ENCODE peak calls at places on chromosomes 12 and 14, in four cellular contexts. V is posterior cingulate gyrus, E is activated T-helper 1 cell treated with Interleukin-2 at 50 U/mL for 16 hours, Q is fibroblast of mammary gland. H is an unnamed sample.

GRCh38 chr14:65453807-65454480 is 41.4 kb downstream of the FUT8 start:
- DNase-seq in V (no peak), E (no peak), Q (no peak), H (no peak)

GRCh38 chr14:100313464-100314230 is 7.4 kb upstream of the SLC25A29 start:
- DNase-seq in V (no peak), E (no peak), Q (no peak), H (no peak)

GRCh38 chr12:53051058-53051880 is 1.4 kb downstream of the TNS2 start:
- DNase-seq in V (peak), E (no peak), Q (peak), H (no peak)

GRCh38 chr14:56555921-56556570 is 23.6 kb upstream of the TMEM260 start:
- DNase-seq in V (no peak), E (no peak), Q (peak), H (no peak)

GRCh38 chr14:23351681-23352505 is 794 bp downstream of the SLC22A17 start:
- DNase-seq in V (no peak), E (no peak), Q (no peak), H (no peak)

GRCh38 chr14:100039903-100040302 is 25.3 kb upstream of the EVL start:
- DNase-seq in V (no peak), E (no peak), Q (no peak), H (no peak)

GRCh38 chr12:50597200-50598195 is 92.7 kb downstream of the DIP2B start:
- DNase-seq in V (no peak), E (peak), Q (peak), H (peak)

GRCh38 chr12:109760031-109760929 is 46.7 kb downstream of the FAM222A start:
- DNase-seq in V (no peak), E (no peak), Q (no peak), H (no peak)

GRCh38 chr12:6542209-6543009 is 8.1 kb downstream of the GAPDH start:
- DNase-seq in V (no peak), E (no peak), Q (no peak), H (no peak)

GRCh38 chr12:53236443-53237111 is 4.6 kb upstream of the RARG start:
- DNase-seq in V (no peak), E (peak), Q (no peak), H (peak)

GRCh38 chr14:57182760-57183503 is 85.8 kb downstream of the EXOC5 start:
- DNase-seq in V (no peak), E (no peak), Q (peak), H (no peak)

GRCh38 chr12:54419088-54419887 is at the start of gene ITGA5:
- DNase-seq in V (no peak), E (peak), Q (peak), H (peak)

GRCh38 chr12:81369175-81369574 is 291.3 kb downstream of the ACSS3 start:
- DNase-seq in V (no peak), E (no peak), Q (no peak), H (no peak)

GRCh38 chr12:68036642-68037041 is 47.4 kb downstream of the IFNG-AS1 start:
- DNase-seq in V (no peak), E (no peak), Q (no peak), H (no peak)

GRCh38 chr12:67431436-67432049 is 162.4 kb downstream of the CAND1 start:
- DNase-seq in V (no peak), E (no peak), Q (no peak), H (no peak)

GRCh38 chr12:95182868-95183415 is 34.3 kb downstream of the FGD6 start:
- DNase-seq in V (no peak), E (no peak), Q (peak), H (no peak)

GRCh38 chr12:112303004-112303403 is 79.2 kb downstream of the HECTD4 start:
- DNase-seq in V (no peak), E (peak), Q (peak), H (no peak)

GRCh38 chr14:61503167-61503801 is 181.9 kb downstream of the PRKCH start:
- DNase-seq in V (no peak), E (peak), Q (no peak), H (peak)

GRCh38 chr14:101002738-101003137 is 99.2 kb upstream of the RTL1 start:
- DNase-seq in V (no peak), E (no peak), Q (no peak), H (no peak)

GRCh38 chr14:55976219-55976618 is 142.0 kb upstream of the PELI2 start:
- DNase-seq in V (no peak), E (no peak), Q (no peak), H (no peak)

GRCh38 chr12:5873341-5873919 is 71.6 kb downstream of the ANO2 start:
- DNase-seq in V (no peak), E (no peak), Q (no peak), H (no peak)

GRCh38 chr14:54364555-54365415 is 32.0 kb upstream of the CDKN3 start:
- DNase-seq in V (no peak), E (no peak), Q (peak), H (no peak)

GRCh38 chr14:89827260-89827659 is 127.3 kb downstream of the EFCAB11 start:
- DNase-seq in V (no peak), E (no peak), Q (no peak), H (no peak)

GRCh38 chr12:122452701-122453285 is 30.3 kb upstream of the CLIP1 start:
- DNase-seq in V (no peak), E (no peak), Q (no peak), H (no peak)

GRCh38 chr14:32372154-32372553 is 43.1 kb downstream of the AKAP6 start:
- DNase-seq in V (no peak), E (no peak), Q (peak), H (no peak)

GRCh38 chr12:77204055-77204454 is 138.7 kb upstream of the E2F7 start:
- DNase-seq in V (no peak), E (no peak), Q (peak), H (no peak)